ENCODE peak calls at places on chromosomes 16 and 17, in six cellular contexts. N is H1, P is IMR-90, H is neuronal stem cell, L is H9, T is mesenchymal stem cell. Q is an unnamed sample.

GRCh38 chr16:87006789-87007745 is 310.1 kb downstream of the C16orf95 start:
- DNase-seq in P (peak; percentile 43), T (no peak), N (no peak), H (no peak), L (no peak), Q (no peak)

GRCh38 chr17:17062356-17062755 is 20.1 kb downstream of the MPRIP start:
- DNase-seq in N (no peak), P (no peak), T (peak; percentile 50), H (no peak), L (peak; percentile 23), Q (no peak)

GRCh38 chr16:12958366-12958765 is 57.0 kb downstream of the SHISA9 start:
- DNase-seq in N (no peak), L (no peak), H (no peak), T (no peak), P (no peak), Q (no peak)

GRCh38 chr17:2885751-2886150 is 89.5 kb downstream of the RAP1GAP2 start:
- DNase-seq in P (no peak), L (no peak), N (no peak), T (no peak), H (no peak), Q (no peak)

GRCh38 chr17:76272541-76273434 is 7.6 kb downstream of the UBALD2 start:
- DNase-seq in N (no peak), H (no peak), P (no peak), L (no peak), T (peak; percentile 52), Q (peak; percentile 40)

GRCh38 chr17:6591599-6592158 is 35.3 kb upstream of the PITPNM3 start:
- DNase-seq in P (peak; percentile 94), N (no peak), H (no peak), T (peak; percentile 71), L (no peak), Q (peak; percentile 77)

GRCh38 chr17:71398706-71399620 is 721.9 kb upstream of the SOX9 start:
- DNase-seq in L (no peak), N (no peak), T (peak; percentile 36), P (no peak), H (no peak), Q (no peak)

GRCh38 chr17:57340160-57340981 is 84.0 kb downstream of the MSI2 start:
- DNase-seq in L (no peak), N (no peak), P (no peak), H (no peak), T (no peak), Q (no peak)

GRCh38 chr17:42017866-42018200 is 594 bp upstream of the DNAJC7 start:
- DNase-seq in N (no peak), P (no peak), H (no peak), L (peak; percentile 67), T (no peak), Q (no peak)

GRCh38 chr17:83183150-83183820 is 103.9 kb downstream of the METRNL start:
- DNase-seq in N (peak; percentile 17), P (no peak), T (no peak), L (peak; percentile 26), H (no peak), Q (no peak)

GRCh38 chr17:17058304-17058703 is 16.0 kb downstream of the MPRIP start:
- DNase-seq in N (no peak), P (no peak), L (peak; percentile 23), T (no peak), H (no peak), Q (no peak)

DNA sequence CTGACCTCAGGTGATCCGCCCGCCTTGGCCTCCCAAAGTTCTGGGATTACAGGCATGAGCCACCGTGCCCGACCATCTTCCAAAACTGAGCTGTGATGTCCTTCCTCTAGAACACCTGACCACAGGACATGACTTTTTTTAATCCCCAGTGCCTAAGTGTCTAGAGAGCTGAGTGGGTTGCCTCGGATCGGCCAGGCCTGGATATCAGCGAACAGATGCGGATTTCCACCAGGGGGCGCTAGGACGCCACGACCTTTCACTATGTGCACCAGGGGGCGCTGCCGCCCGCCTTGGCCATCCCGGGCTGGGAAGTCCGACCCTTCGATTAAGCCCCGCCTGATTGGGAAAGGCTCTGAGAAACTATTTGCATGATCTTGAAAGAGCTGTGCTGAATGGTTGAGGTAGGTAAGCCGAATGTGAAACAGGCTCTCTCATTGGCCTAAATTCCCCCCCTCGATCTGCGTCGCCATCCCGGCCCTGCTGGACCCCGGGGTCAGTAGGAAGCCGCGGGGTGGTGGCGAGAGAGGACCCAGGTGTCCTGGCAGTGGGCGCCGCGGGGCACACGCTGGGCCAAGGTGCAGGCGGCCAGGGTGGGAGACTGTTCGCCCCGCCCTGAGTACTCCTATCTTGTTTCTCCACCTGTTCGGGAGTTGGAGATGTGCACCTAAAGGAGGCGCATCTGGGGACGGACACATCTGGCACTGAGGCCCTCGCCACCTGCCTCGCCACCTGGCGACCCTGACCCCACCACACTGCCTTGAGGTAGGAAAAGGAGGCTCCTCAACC is at the start of gene ACBD4:
- DNase-seq in L (peak; percentile 99), T (peak; percentile 98), H (peak; percentile 99), P (peak; percentile 97), N (peak; percentile 99), Q (peak; percentile 100)
- H2AK5ac ChIP-seq in L (no peak within 1 kb of the TSS), T (peak within 1 kb of the TSS; percentile 27), H (peak within 1 kb of the TSS; percentile 54), P (peak within 1 kb of the TSS; percentile 71), N (no peak within 1 kb of the TSS), Q (peak within 1 kb of the TSS; percentile 80)

GRCh38 chr16:19522369-19523159 is 666 bp upstream of the GDE1 start:
- DNase-seq in P (no peak), T (no peak), N (no peak), H (peak; percentile 4), L (no peak), Q (no peak)

GRCh38 chr16:19523184-19523558 is 571 bp upstream of the CCP110 start:
- DNase-seq in T (no peak), N (no peak), L (no peak), P (no peak), H (no peak), Q (peak; percentile 73)

GRCh38 chr16:19523559-19524355 is at the start of gene CCP110:
- DNase-seq in L (peak; percentile 96), P (peak; percentile 96), T (peak; percentile 96), H (peak; percentile 87), N (peak; percentile 92), Q (peak; percentile 96)

GRCh38 chr16:19520861-19521331 is 1.0 kb downstream of the GDE1 start:
- DNase-seq in N (no peak), L (no peak), H (no peak), P (peak; percentile 54), T (peak; percentile 52), Q (peak; percentile 40)

DNA sequence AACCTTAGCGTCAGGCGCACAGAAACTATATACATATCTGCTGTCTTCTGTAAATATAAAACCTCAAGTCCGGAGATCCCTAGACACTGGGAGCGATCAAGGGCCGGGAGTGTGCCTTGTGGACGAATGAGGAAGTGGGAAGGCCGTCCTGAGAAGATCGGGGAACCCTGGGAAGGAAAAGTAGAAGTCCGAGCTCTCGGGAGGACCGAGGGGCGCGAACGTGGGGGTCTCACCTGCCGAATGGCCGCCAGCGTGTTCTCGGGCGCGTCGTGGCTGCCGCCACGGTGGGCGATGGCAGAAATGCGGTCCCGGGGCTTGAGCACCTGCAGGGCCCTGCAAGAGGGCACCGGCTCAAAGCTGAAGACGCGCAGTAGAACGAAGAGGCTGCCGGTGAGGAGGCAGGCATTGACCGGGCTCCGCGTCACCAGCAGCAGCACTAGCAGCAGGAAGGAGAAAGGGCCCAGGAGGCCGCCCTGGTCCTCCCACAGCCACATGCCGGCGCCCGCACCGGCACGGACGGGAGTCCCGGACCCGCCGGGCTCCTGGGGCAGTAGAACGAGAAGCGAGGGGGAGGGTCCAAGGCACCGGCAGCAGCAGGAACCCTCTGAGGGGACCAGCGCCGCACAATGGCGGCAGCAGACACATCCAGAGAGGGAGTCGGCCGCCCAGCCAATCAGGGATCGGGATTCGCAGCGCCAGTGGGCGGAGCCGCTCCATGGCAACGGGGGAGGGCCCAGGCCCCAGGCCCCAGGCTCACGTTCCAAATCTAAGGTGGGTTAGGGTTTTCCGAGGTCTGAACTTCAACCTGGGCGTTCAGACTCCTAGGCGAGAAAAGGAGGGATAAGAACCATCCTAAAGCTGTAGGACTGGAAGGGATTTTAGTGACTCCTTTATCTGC is at the start of gene GDE1:
- DNase-seq in N (peak; percentile 97), P (peak; percentile 86), T (peak; percentile 94), H (peak; percentile 89), L (peak; percentile 97), Q (peak; percentile 94)
- H4K91ac ChIP-seq in N (peak within 1 kb of the TSS; percentile 81), P (peak within 1 kb of the TSS; percentile 6), T (peak within 1 kb of the TSS; percentile 92), H (no peak within 1 kb of the TSS), L (no peak within 1 kb of the TSS), Q (peak within 1 kb of the TSS; percentile 89)

GRCh38 chr17:36601303-36602029 is at the start of gene MRM1:
- DNase-seq in T (peak; percentile 92), P (peak; percentile 89), N (peak; percentile 93), L (peak; percentile 97), H (peak; percentile 90), Q (peak; percentile 90)

GRCh38 chr17:36599546-36600250 is 1.7 kb upstream of the MRM1 start:
- DNase-seq in T (no peak), N (no peak), L (peak; percentile 31), P (no peak), H (no peak), Q (no peak)

GRCh38 chr17:36600477-36600876 is 906 bp upstream of the MRM1 start:
- DNase-seq in L (peak; percentile 19), N (no peak), T (no peak), P (no peak), H (no peak), Q (no peak)

GRCh38 chr17:36602030-36602737 is 801 bp downstream of the MRM1 start:
- DNase-seq in P (peak; percentile 9), T (no peak), L (peak; percentile 61), H (no peak), N (peak; percentile 65), Q (no peak)

GRCh38 chr17:36600936-36601302 is 464 bp upstream of the MRM1 start:
- DNase-seq in T (no peak), N (no peak), H (no peak), P (no peak), L (no peak), Q (no peak)
- H2AK5ac ChIP-seq in T (peak overlapping the region; percentile 47), N (no peak overlapping the region), H (no peak overlapping the region), P (peak overlapping the region; percentile 84), L (no peak overlapping the region), Q (peak overlapping the region; percentile 38)

DNA sequence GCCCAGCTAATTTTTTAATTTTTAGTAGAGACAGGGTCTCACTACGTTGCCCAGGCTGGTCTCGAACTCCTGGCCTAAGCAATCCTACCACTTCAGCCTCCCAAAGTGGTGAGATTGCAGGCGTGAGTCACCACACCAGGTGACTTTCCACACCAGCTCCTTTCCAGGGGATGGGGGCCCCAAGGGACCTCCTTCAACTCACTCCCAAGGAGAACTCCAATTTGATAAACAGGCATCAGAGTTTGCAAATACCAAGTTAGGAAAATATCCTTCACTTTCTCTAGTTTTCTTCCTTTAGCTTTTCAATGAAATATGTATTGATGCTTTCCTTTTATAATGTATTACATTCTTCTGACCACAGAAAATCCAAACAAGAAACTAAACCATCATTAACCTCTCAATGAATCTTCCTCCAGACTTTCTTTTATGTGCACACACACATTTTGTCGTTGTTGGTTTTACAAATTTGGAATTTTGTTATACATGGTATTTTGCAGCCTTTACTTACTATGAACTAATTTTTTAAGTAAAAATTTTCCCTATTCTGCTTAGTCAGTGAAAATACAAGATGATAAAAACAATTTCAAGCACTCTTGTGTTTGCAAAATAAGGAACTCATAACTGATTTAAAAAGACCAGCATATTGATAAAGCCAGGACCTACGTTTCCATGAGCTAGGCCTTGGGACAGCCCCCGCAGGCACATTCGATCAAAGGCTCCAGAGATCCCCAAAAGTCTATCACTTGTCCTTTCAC is 32.0 kb downstream of the GAS7 start:
- DNase-seq in L (no peak), P (no peak), T (no peak), H (no peak), N (no peak), Q (no peak)
- H4K91ac ChIP-seq in L (no peak overlapping the region), P (no peak overlapping the region), T (no peak overlapping the region), H (no peak overlapping the region), N (no peak overlapping the region), Q (no peak overlapping the region)